ENCODE peak calls at places on chromosomes 13 and 19, in seven cellular contexts. I, J, N, O, Y, S and Q are unnamed samples.

GRCh38 chr19:1245884-1246816 is 2.2 kb upstream of the MIDN start:
- DNase-seq in I (no peak), J (peak), N (no peak), O (no peak), Y (no peak), S (no peak), Q (no peak)

GRCh38 chr13:113448545-113448884 is 4.8 kb downstream of the ADPRHL1 start:
- DNase-seq in I (no peak), J (peak), N (no peak), O (no peak), Y (no peak), S (no peak), Q (peak)

GRCh38 chr13:87680298-87680697 is 9.1 kb downstream of the SLITRK5 start:
- DNase-seq in I (no peak), J (no peak), N (no peak), O (no peak), Y (no peak), S (no peak), Q (peak)

GRCh38 chr19:5628470-5628869 is 5.6 kb downstream of the SAFB start:
- DNase-seq in I (no peak), J (no peak), N (no peak), O (no peak), Y (no peak), S (no peak), Q (no peak)

GRCh38 chr13:99648266-99648665 is 147.0 kb downstream of the TM9SF2 start:
- DNase-seq in I (no peak), J (no peak), N (no peak), O (no peak), Y (no peak), S (no peak), Q (no peak)

GRCh38 chr13:55554741-55555140 is 1586.0 kb upstream of the PRR20A start:
- DNase-seq in I (no peak), J (no peak), N (no peak), O (no peak), Y (no peak), S (no peak), Q (no peak)

GRCh38 chr19:15297416-15298224 is 34.7 kb downstream of the BRD4 start:
- DNase-seq in I (no peak), J (peak), N (no peak), O (peak), Y (no peak), S (no peak), Q (peak)

GRCh38 chr13:114032121-114032799 is 58.4 kb upstream of the C13orf46 start:
- DNase-seq in I (no peak), J (no peak), N (no peak), O (no peak), Y (no peak), S (peak), Q (no peak)

GRCh38 chr19:9205506-9206113 is 13.8 kb downstream of the OR7D4 start:
- DNase-seq in I (peak), J (peak), N (no peak), O (peak), Y (peak), S (peak), Q (peak)

GRCh38 chr19:30224689-30225606 is 147.2 kb upstream of the ZNF536 start:
- DNase-seq in I (no peak), J (no peak), N (no peak), O (no peak), Y (no peak), S (no peak), Q (no peak)

GRCh38 chr13:113869263-113869662 is 5.4 kb upstream of the GAS6 start:
- DNase-seq in I (no peak), J (no peak), N (no peak), O (no peak), Y (no peak), S (no peak), Q (no peak)

GRCh38 chr19:43462887-43463380 is 2.5 kb downstream of the LYPD3 start:
- DNase-seq in I (no peak), J (no peak), N (no peak), O (no peak), Y (no peak), S (no peak), Q (no peak)

GRCh38 chr19:8571006-8571411 is 6.2 kb downstream of the MYO1F start:
- DNase-seq in I (peak), J (peak), N (no peak), O (no peak), Y (peak), S (peak), Q (peak)

GRCh38 chr19:48627211-48627864 is 8.0 kb downstream of the SPHK2 start:
- DNase-seq in I (peak), J (peak), N (no peak), O (no peak), Y (peak), S (no peak), Q (peak)

GRCh38 chr13:50670847-50671542 is 172.5 kb downstream of the DLEU7 start:
- DNase-seq in I (no peak), J (no peak), N (no peak), O (no peak), Y (no peak), S (no peak), Q (no peak)

GRCh38 chr13:29909975-29910674 is 59.7 kb upstream of the UBL3 start:
- DNase-seq in I (no peak), J (no peak), N (no peak), O (peak), Y (no peak), S (no peak), Q (no peak)

GRCh38 chr13:29434217-29434940 is 161.1 kb downstream of the SLC7A1 start:
- DNase-seq in I (no peak), J (no peak), N (no peak), O (no peak), Y (no peak), S (no peak), Q (no peak)

GRCh38 chr13:25971499-25972145 is 80.2 kb downstream of the SHISA2 start:
- DNase-seq in I (peak), J (no peak), N (no peak), O (no peak), Y (no peak), S (no peak), Q (no peak)

GRCh38 chr19:42088471-42089190 is 12.7 kb downstream of the ZNF574 start:
- DNase-seq in I (no peak), J (no peak), N (peak), O (no peak), Y (no peak), S (peak), Q (no peak)

GRCh38 chr13:95643814-95644598 is 500 bp downstream of the DZIP1 start:
- DNase-seq in I (no peak), J (no peak), N (no peak), O (peak), Y (no peak), S (peak), Q (peak)

GRCh38 chr19:34589730-34590129 is 87.2 kb downstream of the SCGB2B2 start:
- DNase-seq in I (no peak), J (no peak), N (no peak), O (no peak), Y (no peak), S (no peak), Q (no peak)

GRCh38 chr13:98517576-98518310 is 59.2 kb downstream of the STK24 start:
- DNase-seq in I (no peak), J (no peak), N (no peak), O (no peak), Y (no peak), S (no peak), Q (no peak)

GRCh38 chr13:25778302-25778701 is 273.5 kb downstream of the SHISA2 start:
- DNase-seq in I (no peak), J (no peak), N (no peak), O (no peak), Y (no peak), S (no peak), Q (no peak)

GRCh38 chr19:43618921-43619261 is 538 bp downstream of the ZNF428 start:
- DNase-seq in I (peak), J (no peak), N (no peak), O (peak), Y (no peak), S (peak), Q (peak)

GRCh38 chr13:24220086-24220703 is 59.7 kb downstream of the SPATA13 start:
- DNase-seq in I (peak), J (peak), N (peak), O (peak), Y (no peak), S (peak), Q (peak)

GRCh38 chr19:45528744-45529453 is 21.6 kb downstream of the VASP start:
- DNase-seq in I (no peak), J (peak), N (no peak), O (no peak), Y (no peak), S (no peak), Q (peak)

GRCh38 chr13:93227280-93227905 is 786 bp downstream of the GPC6 start:
- DNase-seq in I (no peak), J (peak), N (no peak), O (no peak), Y (no peak), S (no peak), Q (no peak)

GRCh38 chr19:53892981-53893325 is 11.0 kb downstream of the PRKCG start:
- DNase-seq in I (no peak), J (no peak), N (no peak), O (no peak), Y (no peak), S (no peak), Q (no peak)

GRCh38 chr13:77124423-77124822 is 97.5 kb upstream of the FBXL3 start:
- DNase-seq in I (no peak), J (no peak), N (no peak), O (peak), Y (no peak), S (no peak), Q (no peak)

GRCh38 chr19:48044561-48044960 is 682 bp upstream of the CABP5 start:
- DNase-seq in I (no peak), J (no peak), N (no peak), O (peak), Y (no peak), S (no peak), Q (no peak)

GRCh38 chr19:13091400-13092161 is 11.1 kb downstream of the LYL1 start:
- DNase-seq in I (no peak), J (no peak), N (peak), O (no peak), Y (no peak), S (no peak), Q (no peak)

GRCh38 chr19:3142292-3142670 is 6.4 kb downstream of the GNA15 start:
- DNase-seq in I (peak), J (no peak), N (no peak), O (no peak), Y (no peak), S (peak), Q (no peak)

GRCh38 chr13:77300176-77301141 is 26.4 kb downstream of the MYCBP2 start:
- DNase-seq in I (no peak), J (no peak), N (peak), O (peak), Y (no peak), S (no peak), Q (no peak)

GRCh38 chr19:5961969-5962945 is 15.7 kb downstream of the RANBP3 start:
- DNase-seq in I (peak), J (peak), N (no peak), O (peak), Y (peak), S (no peak), Q (peak)